ENCODE peak calls at places on chromosomes 11 and 22, in eight cellular contexts. Z is stimulated activated effector memory CD8-positive, alpha-beta T cell treated with anti-CD3 and anti-CD28 coated beads, Interleukin-12 subunit alpha, Interleukin-12 subunit beta, amount 100 ng/mL, for 72 hours; H is EL; B is skeletal muscle cell; K is aorta; A is stimulated activated CD8-positive, alpha-beta memory T cell treated with anti-CD3 and anti-CD28 coated beads, Interleukin-7, amount 100 ng/mL, for 24 hours; J is non-pigmented ciliary epithelial cell; W is GM03348. Y is an unnamed sample.
A peak's percentile ranks its signal among the peaks of the same experiment; 100 is the strongest.

GRCh38 chr11:43997022-43997665 is 50.6 kb upstream of the ACCSL start:
- DNase-seq in Z (no peak), W (no peak), J (no peak), H (no peak), K (no peak), A (no peak), B (no peak), Y (no peak)

GRCh38 chr22:50674606-50675552 is 2.3 kb downstream of the SHANK3 start:
- DNase-seq in W (peak; percentile 46), H (no peak), B (no peak), J (no peak), Z (no peak), K (no peak), A (no peak), Y (no peak)

GRCh38 chr11:7165911-7166310 is 77.1 kb downstream of the RBMXL2 start:
- DNase-seq in B (no peak), K (no peak), Z (no peak), A (no peak), W (no peak), H (no peak), J (no peak), Y (no peak)

GRCh38 chr22:44024288-44024908 is at the start of gene PARVB:
- DNase-seq in K (peak; percentile 56), Z (peak; percentile 20), B (no peak), W (peak; percentile 61), A (no peak), H (peak; percentile 29), J (no peak), Y (no peak)

GRCh38 chr11:107018274-107018901 is at the start of gene GUCY1A2:
- DNase-seq in B (no peak), K (peak; percentile 44), Z (no peak), H (peak; percentile 36), A (no peak), J (no peak), W (peak; percentile 11), Y (no peak)

GRCh38 chr11:48002565-48002964 is 22.2 kb downstream of the PTPRJ start:
- DNase-seq in H (no peak), A (no peak), J (no peak), Z (no peak), B (no peak), K (no peak), W (no peak), Y (no peak)

GRCh38 chr11:45662665-45663485 is 2.5 kb downstream of the CHST1 start:
- DNase-seq in B (peak; percentile 71), J (peak; percentile 71), W (peak; percentile 68), H (peak; percentile 76), K (peak; percentile 68), A (no peak), Z (no peak), Y (no peak)

GRCh38 chr11:20360650-20361049 is 2.9 kb upstream of the HTATIP2 start:
- DNase-seq in A (no peak), W (no peak), K (no peak), Z (no peak), J (no peak), H (peak; percentile 41), B (no peak), Y (no peak)

GRCh38 chr11:62048101-62048500 is 75.7 kb upstream of the INCENP start:
- DNase-seq in K (no peak), B (peak; percentile 16), H (peak; percentile 61), Z (no peak), W (no peak), J (no peak), A (no peak), Y (peak; percentile 30)

GRCh38 chr11:10323793-10324170 is 18.9 kb downstream of the ADM start:
- DNase-seq in W (peak; percentile 9), B (no peak), J (no peak), A (no peak), Z (no peak), K (no peak), H (no peak), Y (no peak)

GRCh38 chr11:131864205-131864604 is 493.8 kb downstream of the NTM start:
- DNase-seq in J (no peak), K (no peak), A (no peak), Z (no peak), H (no peak), W (no peak), B (no peak), Y (no peak)

GRCh38 chr11:33692013-33692504 is 8.6 kb downstream of the C11orf91 start:
- DNase-seq in K (peak; percentile 87), Z (no peak), A (no peak), J (peak; percentile 96), H (peak; percentile 98), W (peak; percentile 69), B (peak; percentile 90), Y (peak; percentile 75)

GRCh38 chr11:55503449-55503848 is 50.8 kb upstream of the OR4C15 start:
- DNase-seq in A (no peak), H (no peak), B (no peak), Z (no peak), W (no peak), K (no peak), J (no peak), Y (no peak)

GRCh38 chr11:26348776-26349175 is 16.8 kb downstream of the ANO3 start:
- DNase-seq in B (no peak), J (no peak), Z (no peak), A (no peak), W (no peak), K (no peak), H (no peak), Y (no peak)

GRCh38 chr11:122354029-122354697 is 238.1 kb upstream of the BLID start:
- DNase-seq in B (no peak), W (peak; percentile 54), A (no peak), Z (no peak), J (no peak), K (no peak), H (no peak), Y (no peak)

GRCh38 chr11:697028-697491 is 1.4 kb downstream of the TMEM80 start:
- DNase-seq in W (peak; percentile 66), H (peak; percentile 84), J (peak; percentile 81), B (peak; percentile 33), Z (no peak), A (no peak), K (peak; percentile 59), Y (no peak)

GRCh38 chr22:43993072-43993760 is 30.9 kb upstream of the PARVB start:
- DNase-seq in K (peak; percentile 58), A (peak; percentile 15), B (peak; percentile 9), H (peak; percentile 48), W (peak; percentile 86), J (peak; percentile 10), Z (peak; percentile 41), Y (peak; percentile 61)

GRCh38 chr11:127074151-127074761 is 73.7 kb upstream of the KIRREL3 start:
- DNase-seq in B (peak; percentile 36), H (peak; percentile 75), W (peak; percentile 76), J (no peak), K (no peak), Z (no peak), A (no peak), Y (peak; percentile 62)

GRCh38 chr11:104146421-104146820 is 17.5 kb downstream of the PDGFD start:
- DNase-seq in J (no peak), A (no peak), B (no peak), W (peak; percentile 5), H (no peak), K (no peak), Z (no peak), Y (no peak)

GRCh38 chr11:31628111-31628510 is 118.5 kb downstream of the ELP4 start:
- DNase-seq in J (no peak), Z (no peak), H (no peak), A (no peak), B (no peak), W (no peak), K (no peak), Y (no peak)

GRCh38 chr11:83706581-83706980 is 420.4 kb upstream of the CCDC90B start:
- DNase-seq in W (no peak), Z (no peak), A (no peak), J (no peak), K (no peak), H (no peak), B (no peak), Y (no peak)

GRCh38 chr22:43811777-43812148 is 342 bp downstream of the EFCAB6 start:
- DNase-seq in Z (no peak), A (no peak), B (no peak), W (no peak), J (no peak), K (no peak), H (peak; percentile 28), Y (no peak)

GRCh38 chr22:22823126-22823804 is 64.4 kb upstream of the IGLL5 start:
- DNase-seq in J (no peak), H (no peak), B (no peak), W (no peak), Z (no peak), A (no peak), K (no peak), Y (no peak)

GRCh38 chr11:69636512-69636866 is 4.5 kb upstream of the CCND1 start:
- DNase-seq in H (peak; percentile 95), Z (no peak), B (peak; percentile 61), K (peak; percentile 79), A (no peak), J (peak; percentile 76), W (peak; percentile 95), Y (peak; percentile 69)

GRCh38 chr11:123255909-123256308 is 60.9 kb upstream of the CLMP start:
- DNase-seq in K (no peak), Z (no peak), B (no peak), W (no peak), A (no peak), J (no peak), H (no peak), Y (no peak)

GRCh38 chr11:70067591-70068341 is 10.4 kb upstream of the ANO1 start:
- DNase-seq in W (peak; percentile 6), Z (no peak), J (no peak), B (no peak), H (no peak), K (no peak), A (no peak), Y (no peak)

GRCh38 chr11:110069158-110069737 is 23.9 kb upstream of the ZC3H12C start:
- DNase-seq in H (peak; percentile 96), A (no peak), J (no peak), K (peak; percentile 81), W (peak; percentile 55), B (peak; percentile 86), Z (no peak), Y (peak; percentile 79)

GRCh38 chr22:44419429-44419828 is 78.6 kb downstream of the RTL6 start:
- DNase-seq in J (no peak), H (peak; percentile 12), Z (no peak), K (no peak), A (no peak), B (no peak), W (no peak), Y (no peak)

GRCh38 chr11:64234840-64235379 is 526 bp downstream of the VEGFB start:
- DNase-seq in K (peak; percentile 80), J (no peak), B (no peak), W (peak; percentile 74), A (no peak), Z (peak; percentile 52), H (peak; percentile 37), Y (peak; percentile 33)

GRCh38 chr11:117872420-117872961 is 4.0 kb downstream of the FXYD6 start:
- DNase-seq in B (no peak), A (no peak), K (no peak), J (no peak), Z (no peak), H (no peak), W (no peak), Y (no peak)

GRCh38 chr11:57638005-57638760 is 11.5 kb downstream of the YPEL4 start:
- DNase-seq in J (peak; percentile 41), Z (no peak), W (peak; percentile 99), A (no peak), B (peak; percentile 58), K (peak; percentile 79), H (peak; percentile 93), Y (peak; percentile 97)

GRCh38 chr22:26797910-26798309 is 140.5 kb downstream of the MIAT start:
- DNase-seq in Z (no peak), H (no peak), J (no peak), K (no peak), W (no peak), B (no peak), A (no peak), Y (no peak)

GRCh38 chr22:37751449-37752188 is 54.8 kb downstream of the TRIOBP start:
- DNase-seq in K (no peak), W (no peak), J (no peak), Z (no peak), B (no peak), A (no peak), H (peak; percentile 33), Y (no peak)

GRCh38 chr22:42581762-42582716 is 28.3 kb downstream of the SERHL2 start:
- DNase-seq in W (peak; percentile 93), H (peak; percentile 74), Z (peak; percentile 73), A (peak; percentile 73), K (peak; percentile 88), J (peak; percentile 14), B (peak; percentile 8), Y (peak; percentile 75)